ENCODE peak calls at places on chromosomes 2 and 18, in nine cellular contexts. One of them, this sample, is unnamed.

GRCh38 chr2:119282966-119283511 is 59.4 kb downstream of the STEAP3 start:
- DNase-seq in HCT116: no peak
- DNase-seq in SK-N-SH: no peak
- DNase-seq in K562: no peak
- DNase-seq in A549: no peak
- DNase-seq in GM23338: no peak
- DNase-seq in HL-60: no peak
- DNase-seq in GM12878: no peak
- DNase-seq in HepG2: no peak
- DNase-seq in this sample: no peak

GRCh38 chr18:12694032-12694431 is 8.5 kb downstream of the CEP76 start:
- DNase-seq in HCT116: no peak
- DNase-seq in SK-N-SH: no peak
- DNase-seq in K562: no peak
- DNase-seq in A549: no peak
- DNase-seq in GM23338: no peak
- DNase-seq in HL-60: no peak
- DNase-seq in GM12878: no peak
- DNase-seq in HepG2: peak; percentile 55
- DNase-seq in this sample: no peak

GRCh38 chr18:55048892-55049291 is 89.6 kb upstream of the CCDC68 start:
- DNase-seq in HCT116: no peak
- DNase-seq in SK-N-SH: no peak
- DNase-seq in K562: no peak
- DNase-seq in A549: peak; percentile 17
- DNase-seq in GM23338: no peak
- DNase-seq in HL-60: no peak
- DNase-seq in GM12878: no peak
- DNase-seq in HepG2: no peak
- DNase-seq in this sample: no peak

GRCh38 chr2:135258193-135258592 is 206.1 kb downstream of the RAB3GAP1 start:
- DNase-seq in HCT116: no peak
- DNase-seq in SK-N-SH: no peak
- DNase-seq in K562: no peak
- DNase-seq in A549: no peak
- DNase-seq in GM23338: peak; percentile 28
- DNase-seq in HL-60: no peak
- DNase-seq in GM12878: no peak
- DNase-seq in HepG2: no peak
- DNase-seq in this sample: no peak

GRCh38 chr2:196413821-196414274 is 225.7 kb upstream of the CCDC150 start:
- DNase-seq in HCT116: no peak
- DNase-seq in SK-N-SH: no peak
- DNase-seq in K562: no peak
- DNase-seq in A549: no peak
- DNase-seq in GM23338: no peak
- DNase-seq in HL-60: no peak
- DNase-seq in GM12878: peak; percentile 73
- DNase-seq in HepG2: no peak
- DNase-seq in this sample: no peak

GRCh38 chr2:220489116-220489515 is 861.7 kb downstream of the SLC4A3 start:
- DNase-seq in HCT116: no peak
- DNase-seq in SK-N-SH: no peak
- DNase-seq in K562: no peak
- DNase-seq in A549: no peak
- DNase-seq in GM23338: no peak
- DNase-seq in HL-60: no peak
- DNase-seq in GM12878: no peak
- DNase-seq in HepG2: no peak
- DNase-seq in this sample: no peak

GRCh38 chr2:39696838-39697237 is 31.1 kb downstream of the TMEM178A start:
- DNase-seq in HCT116: no peak
- DNase-seq in SK-N-SH: peak; percentile 28
- DNase-seq in K562: no peak
- DNase-seq in A549: peak; percentile 17
- DNase-seq in GM23338: no peak
- DNase-seq in HL-60: no peak
- DNase-seq in GM12878: no peak
- DNase-seq in HepG2: peak; percentile 12
- DNase-seq in this sample: peak; percentile 13

GRCh38 chr2:33133436-33133835 is 186.7 kb downstream of the LTBP1 start:
- DNase-seq in HCT116: no peak
- DNase-seq in SK-N-SH: no peak
- DNase-seq in K562: no peak
- DNase-seq in A549: no peak
- DNase-seq in GM23338: no peak
- DNase-seq in HL-60: peak; percentile 81
- DNase-seq in GM12878: no peak
- DNase-seq in HepG2: no peak
- DNase-seq in this sample: no peak

GRCh38 chr2:238506669-238507068 is 79.9 kb downstream of the ASB1 start:
- DNase-seq in HCT116: no peak
- DNase-seq in SK-N-SH: no peak
- DNase-seq in K562: no peak
- DNase-seq in A549: no peak
- DNase-seq in GM23338: no peak
- DNase-seq in HL-60: no peak
- DNase-seq in GM12878: no peak
- DNase-seq in HepG2: no peak
- DNase-seq in this sample: no peak

GRCh38 chr2:232699110-232699509 is 2.0 kb downstream of the GIGYF2 start:
- DNase-seq in HCT116: no peak
- DNase-seq in SK-N-SH: peak; percentile 30
- DNase-seq in K562: no peak
- DNase-seq in A549: no peak
- DNase-seq in GM23338: peak; percentile 49
- DNase-seq in HL-60: no peak
- DNase-seq in GM12878: no peak
- DNase-seq in HepG2: no peak
- DNase-seq in this sample: no peak

GRCh38 chr2:45681675-45682074 is 30.2 kb downstream of the PRKCE start:
- DNase-seq in HCT116: peak; percentile 81
- DNase-seq in SK-N-SH: peak; percentile 34
- DNase-seq in K562: no peak
- DNase-seq in A549: peak; percentile 48
- DNase-seq in GM23338: no peak
- DNase-seq in HL-60: no peak
- DNase-seq in GM12878: no peak
- DNase-seq in HepG2: peak; percentile 13
- DNase-seq in this sample: peak; percentile 86

GRCh38 chr2:98455494-98455976 is 10.9 kb downstream of the INPP4A start:
- DNase-seq in HCT116: no peak
- DNase-seq in SK-N-SH: no peak
- DNase-seq in K562: no peak
- DNase-seq in A549: no peak
- DNase-seq in GM23338: no peak
- DNase-seq in HL-60: peak; percentile 54
- DNase-seq in GM12878: peak; percentile 68
- DNase-seq in HepG2: no peak
- DNase-seq in this sample: no peak

GRCh38 chr2:181305151-181306123 is 151.7 kb upstream of the ITGA4 start:
- DNase-seq in HCT116: no peak
- DNase-seq in SK-N-SH: no peak
- DNase-seq in K562: no peak
- DNase-seq in A549: no peak
- DNase-seq in GM23338: peak; percentile 25
- DNase-seq in HL-60: peak; percentile 92
- DNase-seq in GM12878: peak; percentile 96
- DNase-seq in HepG2: peak; percentile 95
- DNase-seq in this sample: no peak

GRCh38 chr2:240585681-240586197 is 795 bp upstream of the CAPN10 start:
- DNase-seq in HCT116: no peak
- DNase-seq in SK-N-SH: peak; percentile 30
- DNase-seq in K562: no peak
- DNase-seq in A549: no peak
- DNase-seq in GM23338: no peak
- DNase-seq in HL-60: no peak
- DNase-seq in GM12878: no peak
- DNase-seq in HepG2: no peak
- DNase-seq in this sample: no peak

GRCh38 chr18:32922951-32923430 is 150.2 kb upstream of the KLHL14 start:
- DNase-seq in HCT116: no peak
- DNase-seq in SK-N-SH: no peak
- DNase-seq in K562: no peak
- DNase-seq in A549: no peak
- DNase-seq in GM23338: no peak
- DNase-seq in HL-60: no peak
- DNase-seq in GM12878: no peak
- DNase-seq in HepG2: no peak
- DNase-seq in this sample: no peak

GRCh38 chr2:190182071-190182524 is 119.6 kb upstream of the MSTN start:
- DNase-seq in HCT116: no peak
- DNase-seq in SK-N-SH: no peak
- DNase-seq in K562: no peak
- DNase-seq in A549: no peak
- DNase-seq in GM23338: no peak
- DNase-seq in HL-60: no peak
- DNase-seq in GM12878: no peak
- DNase-seq in HepG2: no peak
- DNase-seq in this sample: no peak

GRCh38 chr2:8169443-8169842 is 512.4 kb upstream of the ID2 start:
- DNase-seq in HCT116: no peak
- DNase-seq in SK-N-SH: no peak
- DNase-seq in K562: no peak
- DNase-seq in A549: no peak
- DNase-seq in GM23338: no peak
- DNase-seq in HL-60: no peak
- DNase-seq in GM12878: no peak
- DNase-seq in HepG2: no peak
- DNase-seq in this sample: no peak
- TF ChIP-seq REST in HCT116: no peak
- TF ChIP-seq REST in SK-N-SH: no peak
- TF ChIP-seq REST in K562: no peak
- TF ChIP-seq REST in A549: no peak
- TF ChIP-seq REST in GM23338: no peak
- TF ChIP-seq REST in HL-60: no peak
- TF ChIP-seq REST in GM12878: no peak
- TF ChIP-seq REST in HepG2: no peak
- TF ChIP-seq REST in this sample: no peak

GRCh38 chr2:144381716-144382115 is 138.2 kb downstream of the ZEB2 start:
- DNase-seq in HCT116: no peak
- DNase-seq in SK-N-SH: no peak
- DNase-seq in K562: no peak
- DNase-seq in A549: no peak
- DNase-seq in GM23338: no peak
- DNase-seq in HL-60: no peak
- DNase-seq in GM12878: no peak
- DNase-seq in HepG2: no peak
- DNase-seq in this sample: no peak

GRCh38 chr2:144379891-144380311 is 140.0 kb downstream of the ZEB2 start:
- DNase-seq in HCT116: no peak
- DNase-seq in SK-N-SH: no peak
- DNase-seq in K562: no peak
- DNase-seq in A549: no peak
- DNase-seq in GM23338: peak; percentile 5
- DNase-seq in HL-60: no peak
- DNase-seq in GM12878: no peak
- DNase-seq in HepG2: no peak
- DNase-seq in this sample: no peak

GRCh38 chr2:144378551-144378950 is 141.4 kb downstream of the ZEB2 start:
- DNase-seq in HCT116: no peak
- DNase-seq in SK-N-SH: no peak
- DNase-seq in K562: no peak
- DNase-seq in A549: no peak
- DNase-seq in GM23338: no peak
- DNase-seq in HL-60: no peak
- DNase-seq in GM12878: no peak
- DNase-seq in HepG2: no peak
- DNase-seq in this sample: no peak

GRCh38 chr2:144383571-144383970 is 136.3 kb downstream of the ZEB2 start:
- DNase-seq in HCT116: no peak
- DNase-seq in SK-N-SH: no peak
- DNase-seq in K562: no peak
- DNase-seq in A549: no peak
- DNase-seq in GM23338: no peak
- DNase-seq in HL-60: peak; percentile 31
- DNase-seq in GM12878: no peak
- DNase-seq in HepG2: no peak
- DNase-seq in this sample: no peak

GRCh38 chr2:144382848-144383247 is 137.1 kb downstream of the ZEB2 start:
- DNase-seq in HCT116: no peak
- DNase-seq in SK-N-SH: no peak
- DNase-seq in K562: no peak
- DNase-seq in A549: no peak
- DNase-seq in GM23338: no peak
- DNase-seq in HL-60: peak; percentile 93
- DNase-seq in GM12878: peak; percentile 80
- DNase-seq in HepG2: no peak
- DNase-seq in this sample: no peak
- TF ChIP-seq CTCF in HCT116: no peak
- TF ChIP-seq CTCF in SK-N-SH: no peak
- TF ChIP-seq CTCF in K562: no peak
- TF ChIP-seq CTCF in A549: no peak
- TF ChIP-seq CTCF in GM23338: no peak
- TF ChIP-seq CTCF in HL-60: no peak
- TF ChIP-seq CTCF in GM12878: no peak
- TF ChIP-seq CTCF in HepG2: no peak
- TF ChIP-seq CTCF in this sample: no peak

DNA sequence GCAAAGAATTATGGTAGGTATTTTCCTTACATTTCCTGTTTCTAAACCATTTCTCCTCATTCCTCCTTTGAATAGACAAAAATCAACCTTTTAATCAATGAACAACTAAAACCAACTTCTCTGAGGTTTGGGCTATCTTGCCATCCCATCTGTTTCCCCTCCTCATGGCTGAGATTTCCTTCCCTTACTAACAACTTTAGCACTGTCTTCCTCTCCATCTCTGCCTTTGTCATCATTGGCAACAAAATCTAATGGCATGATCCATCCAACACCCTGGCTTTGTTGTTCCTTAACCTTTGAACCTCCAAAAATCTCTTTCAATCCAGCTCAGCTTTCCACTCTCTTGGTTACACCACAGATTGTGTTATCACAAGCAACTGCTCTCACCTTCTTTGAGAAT is 95.3 kb upstream of the FAM136A start:
- DNase-seq in HCT116: no peak
- DNase-seq in SK-N-SH: no peak
- DNase-seq in K562: no peak
- DNase-seq in A549: no peak
- DNase-seq in GM23338: no peak
- DNase-seq in HL-60: no peak
- DNase-seq in GM12878: no peak
- DNase-seq in HepG2: no peak
- DNase-seq in this sample: no peak
- TF ChIP-seq REST in HCT116: no peak
- TF ChIP-seq REST in SK-N-SH: no peak
- TF ChIP-seq REST in K562: no peak
- TF ChIP-seq REST in A549: no peak
- TF ChIP-seq REST in GM23338: no peak
- TF ChIP-seq REST in HL-60: no peak
- TF ChIP-seq REST in GM12878: no peak
- TF ChIP-seq REST in HepG2: no peak
- TF ChIP-seq REST in this sample: no peak

DNA sequence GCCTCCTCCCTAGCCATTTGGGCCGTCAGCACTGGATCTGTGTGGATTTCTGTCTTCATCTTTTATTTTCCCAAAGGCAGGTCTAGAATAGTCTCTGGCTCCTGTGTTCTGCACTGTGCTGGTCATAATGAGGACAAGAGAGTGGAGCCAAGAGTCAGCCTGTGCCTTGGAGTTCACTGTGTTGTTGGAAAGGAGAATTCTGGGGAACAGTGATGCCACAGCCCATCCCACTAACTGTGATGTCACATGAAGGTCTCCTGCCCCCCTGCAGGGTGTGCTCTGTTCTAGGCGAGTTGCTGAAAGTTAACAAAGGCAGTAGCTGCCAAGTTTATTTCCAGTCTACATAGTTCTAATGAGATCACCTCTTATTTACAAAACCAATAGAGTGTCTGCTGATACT is 248.5 kb downstream of the TPGS2 start:
- DNase-seq in HCT116: no peak
- DNase-seq in SK-N-SH: no peak
- DNase-seq in K562: no peak
- DNase-seq in A549: no peak
- DNase-seq in GM23338: peak; percentile 27
- DNase-seq in HL-60: no peak
- DNase-seq in GM12878: no peak
- DNase-seq in HepG2: no peak
- DNase-seq in this sample: no peak
- TF ChIP-seq CTCF in HCT116: no peak
- TF ChIP-seq CTCF in SK-N-SH: no peak
- TF ChIP-seq CTCF in K562: no peak
- TF ChIP-seq CTCF in A549: no peak
- TF ChIP-seq CTCF in GM23338: no peak
- TF ChIP-seq CTCF in HL-60: no peak
- TF ChIP-seq CTCF in GM12878: no peak
- TF ChIP-seq CTCF in HepG2: no peak
- TF ChIP-seq CTCF in this sample: no peak